ENCODE peak calls at places on chromosomes 5 and 9, in eight cellular contexts. N is bronchial epithelial cell, C is B cell, Q is MCF 10A, Z is mucosa of descending colon, U is WTC11, Y is right atrium auricular region, S is IMR-90. R is an unnamed sample.

GRCh38 chr5:31113101-31113500 is 80.4 kb upstream of the CDH6 start:
- DNase-seq in N (peak), C (no peak), Q (peak), Z (no peak), U (no peak), Y (no peak), S (peak), R (no peak)

GRCh38 chr5:32794086-32794485 is 83.0 kb downstream of the NPR3 start:
- DNase-seq in N (peak), C (no peak), Q (peak), Z (no peak), U (no peak), Y (no peak), S (peak), R (no peak)

GRCh38 chr5:93715776-93716175 is 25.6 kb downstream of the POU5F2 start:
- DNase-seq in N (no peak), C (no peak), Q (no peak), Z (no peak), U (no peak), Y (no peak), S (no peak), R (no peak)

GRCh38 chr5:132459983-132460834 is 30.4 kb downstream of the IRF1 start:
- DNase-seq in N (no peak), C (no peak), Q (no peak), Z (peak), U (no peak), Y (no peak), S (no peak), R (peak)

GRCh38 chr5:179288101-179288808 is 57.0 kb downstream of the ADAMTS2 start:
- DNase-seq in N (no peak), C (no peak), Q (no peak), Z (no peak), U (no peak), Y (no peak), S (no peak), R (no peak)

GRCh38 chr5:141681695-141682641 is at the start of gene ARAP3:
- DNase-seq in N (peak), C (peak), Q (peak), Z (peak), U (peak), Y (peak), S (peak), R (peak)

GRCh38 chr9:77916410-77916819 is 115.2 kb downstream of the GNAQ start:
- DNase-seq in N (no peak), C (no peak), Q (no peak), Z (no peak), U (no peak), Y (no peak), S (no peak), R (no peak)

GRCh38 chr9:110337727-110338522 is at the start of gene TXNDC8:
- DNase-seq in N (no peak), C (no peak), Q (no peak), Z (no peak), U (no peak), Y (no peak), S (peak), R (no peak)

GRCh38 chr9:138083873-138084272 is 206.3 kb downstream of the CACNA1B start:
- DNase-seq in N (no peak), C (no peak), Q (no peak), Z (no peak), U (no peak), Y (no peak), S (no peak), R (no peak)

GRCh38 chr5:172944741-172945140 is 14.5 kb upstream of the RPL26L1 start:
- DNase-seq in N (peak), C (no peak), Q (no peak), Z (peak), U (no peak), Y (no peak), S (peak), R (no peak)

GRCh38 chr9:124980434-124980833 is 39.6 kb upstream of the GOLGA1 start:
- DNase-seq in N (no peak), C (no peak), Q (no peak), Z (no peak), U (no peak), Y (no peak), S (no peak), R (no peak)

GRCh38 chr5:111755942-111756353 is 1.0 kb downstream of the NREP start:
- DNase-seq in N (no peak), C (no peak), Q (no peak), Z (no peak), U (no peak), Y (no peak), S (peak), R (no peak)

GRCh38 chr5:10577371-10578291 is 13.8 kb downstream of the ANKRD33B start:
- DNase-seq in N (no peak), C (no peak), Q (no peak), Z (no peak), U (no peak), Y (peak), S (no peak), R (no peak)

GRCh38 chr9:92147030-92147853 is 32.0 kb upstream of the SPTLC1 start:
- DNase-seq in N (peak), C (no peak), Q (peak), Z (no peak), U (no peak), Y (peak), S (peak), R (no peak)

GRCh38 chr5:141338538-141339306 is at the start of gene PCDHGA2:
- DNase-seq in N (peak), C (no peak), Q (peak), Z (no peak), U (peak), Y (no peak), S (peak), R (no peak)

GRCh38 chr5:58456486-58456885 is 3.4 kb downstream of the PLK2 start:
- DNase-seq in N (no peak), C (no peak), Q (no peak), Z (no peak), U (no peak), Y (no peak), S (no peak), R (no peak)

GRCh38 chr5:35009059-35009458 is 38.7 kb downstream of the AGXT2 start:
- DNase-seq in N (no peak), C (no peak), Q (no peak), Z (no peak), U (no peak), Y (no peak), S (peak), R (no peak)

GRCh38 chr5:125298711-125299379 is 552.4 kb upstream of the ZNF608 start:
- DNase-seq in N (no peak), C (no peak), Q (no peak), Z (no peak), U (no peak), Y (no peak), S (no peak), R (no peak)

GRCh38 chr9:105633373-105633772 is 28.9 kb upstream of the TAL2 start:
- DNase-seq in N (no peak), C (no peak), Q (no peak), Z (no peak), U (no peak), Y (no peak), S (no peak), R (no peak)

GRCh38 chr9:113309204-113309813 is 6.1 kb upstream of the RNF183 start:
- DNase-seq in N (peak), C (no peak), Q (peak), Z (no peak), U (no peak), Y (no peak), S (peak), R (no peak)

GRCh38 chr9:125649315-125649714 is 57.7 kb downstream of the MAPKAP1 start:
- DNase-seq in N (peak), C (no peak), Q (peak), Z (no peak), U (no peak), Y (no peak), S (peak), R (no peak)

GRCh38 chr9:133003671-133004090 is 25.2 kb downstream of the GFI1B start:
- DNase-seq in N (no peak), C (peak), Q (no peak), Z (no peak), U (peak), Y (no peak), S (no peak), R (no peak)

GRCh38 chr9:93286252-93287188 is 102.6 kb downstream of the WNK2 start:
- DNase-seq in N (no peak), C (no peak), Q (no peak), Z (no peak), U (no peak), Y (no peak), S (no peak), R (no peak)

GRCh38 chr9:86304236-86304730 is 21.9 kb upstream of the ISCA1 start:
- DNase-seq in N (no peak), C (no peak), Q (no peak), Z (peak), U (no peak), Y (no peak), S (no peak), R (no peak)

GRCh38 chr9:106333487-106333886 is 529.5 kb upstream of the ZNF462 start:
- DNase-seq in N (peak), C (no peak), Q (peak), Z (no peak), U (no peak), Y (no peak), S (no peak), R (no peak)

GRCh38 chr5:100595152-100595811 is 60.1 kb downstream of the FAM174A start:
- DNase-seq in N (peak), C (no peak), Q (peak), Z (no peak), U (no peak), Y (no peak), S (peak), R (no peak)

GRCh38 chr9:75130621-75131020 is 42.3 kb downstream of the OSTF1 start:
- DNase-seq in N (no peak), C (no peak), Q (no peak), Z (no peak), U (no peak), Y (no peak), S (peak), R (no peak)

DNA sequence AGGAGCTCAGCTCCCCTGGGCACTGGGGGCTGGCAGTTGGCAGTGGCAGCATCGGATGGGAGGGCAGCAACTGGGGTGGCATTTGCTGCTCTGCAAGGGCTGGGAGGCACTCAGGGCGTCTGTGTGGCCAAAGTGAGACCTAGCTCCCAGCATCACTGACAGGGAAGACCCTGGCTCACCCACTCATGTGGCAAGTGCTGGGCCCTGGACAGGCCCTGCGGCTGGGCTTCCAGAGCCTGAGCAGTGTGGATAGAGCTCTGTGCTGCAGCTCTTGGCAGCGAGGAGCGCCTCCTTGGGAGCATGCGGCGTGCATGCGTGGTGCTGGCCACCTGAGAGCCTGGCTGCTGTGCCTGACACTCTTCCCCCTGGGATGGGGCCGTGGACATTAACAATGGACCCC is 10.2 kb downstream of the CEP72 start:
- DNase-seq in N (no peak), C (no peak), Q (no peak), Z (no peak), U (no peak), Y (no peak), S (no peak), R (no peak)
- TF ChIP-seq CTCF in N (no peak), C (no peak), Q (no peak), Z (no peak), U (no peak), Y (no peak), S (no peak), R (no peak)

DNA sequence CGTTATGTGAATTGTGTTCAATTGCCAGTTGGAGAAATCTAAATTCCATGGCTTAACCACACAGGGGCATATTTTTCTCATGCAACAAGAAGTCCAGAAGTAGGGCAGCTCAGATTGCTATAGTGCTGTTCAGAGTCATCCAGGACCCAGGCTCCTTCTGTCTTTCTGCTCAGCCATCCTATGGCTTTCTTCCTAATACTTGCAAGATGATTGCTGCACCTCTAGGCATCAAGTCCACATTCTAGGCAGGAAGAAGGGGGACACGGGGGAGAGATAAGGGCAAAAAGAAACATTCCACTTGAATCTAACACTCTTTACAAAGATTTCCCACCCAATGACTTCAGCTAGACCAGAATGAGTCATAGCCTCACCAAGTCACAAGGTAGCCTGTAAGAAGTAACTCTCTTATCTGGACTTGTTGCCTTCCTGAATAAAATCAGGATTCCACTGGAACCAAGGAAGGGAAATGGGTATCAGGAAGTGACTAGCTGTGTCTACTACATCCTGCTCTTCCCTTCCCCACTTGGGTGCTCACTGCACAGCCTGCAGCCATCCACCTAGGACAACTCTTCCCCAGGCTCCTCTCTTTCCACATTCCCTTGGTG is 5.3 kb downstream of the ERAP2 start:
- DNase-seq in N (peak), C (no peak), Q (peak), Z (no peak), U (no peak), Y (no peak), S (peak), R (no peak)
- TF ChIP-seq CTCF in N (no peak), C (no peak), Q (no peak), Z (no peak), U (no peak), Y (no peak), S (no peak), R (no peak)

GRCh38 chr5:126594676-126595485 is at the start of gene ALDH7A1:
- DNase-seq in N (peak), C (peak), Q (peak), Z (peak), U (peak), Y (peak), S (no peak), R (no peak)
- TF ChIP-seq CTCF in N (peak), C (no peak), Q (peak), Z (peak), U (no peak), Y (peak), S (peak), R (no peak)

DNA sequence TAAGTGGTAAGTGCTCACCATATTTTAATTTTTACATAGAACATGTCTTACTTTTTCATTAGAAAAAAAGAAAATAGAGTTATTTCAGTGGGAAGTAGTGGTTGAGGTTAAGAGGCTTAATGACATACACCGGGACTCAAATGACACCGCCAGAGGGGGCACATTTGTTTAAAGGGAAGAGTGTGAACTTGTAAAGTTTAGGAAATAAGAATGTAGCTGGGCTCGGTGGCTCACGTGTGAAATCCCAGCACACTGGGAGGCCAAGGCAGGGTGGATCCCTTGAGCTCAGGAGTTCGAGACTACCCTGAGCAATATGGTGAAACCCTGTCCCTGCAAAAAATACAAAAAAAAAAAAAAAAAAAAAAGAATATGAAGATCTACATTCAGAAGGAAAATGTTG is 43.4 kb upstream of the TNFAIP8 start:
- DNase-seq in N (no peak), C (no peak), Q (no peak), Z (no peak), U (no peak), Y (no peak), S (no peak), R (no peak)
- TF ChIP-seq CTCF in N (no peak), C (no peak), Q (no peak), Z (no peak), U (no peak), Y (no peak), S (no peak), R (no peak)

GRCh38 chr9:34985311-34985899 is 4.1 kb upstream of the DNAJB5 start:
- DNase-seq in N (peak), C (no peak), Q (peak), Z (peak), U (peak), Y (no peak), S (peak), R (peak)
- TF ChIP-seq CTCF in N (peak), C (peak), Q (peak), Z (peak), U (peak), Y (peak), S (peak), R (peak)

GRCh38 chr5:139296198-139296597 is 2.7 kb downstream of the MATR3 start:
- DNase-seq in N (no peak), C (no peak), Q (no peak), Z (no peak), U (no peak), Y (no peak), S (no peak), R (no peak)

GRCh38 chr5:139293199-139293503 is 389 bp upstream of the MATR3 start:
- DNase-seq in N (no peak), C (no peak), Q (no peak), Z (no peak), U (no peak), Y (no peak), S (no peak), R (no peak)

GRCh38 chr5:139293504-139294371 is at the start of gene MATR3:
- DNase-seq in N (peak), C (peak), Q (peak), Z (peak), U (peak), Y (peak), S (peak), R (peak)

GRCh38 chr5:139295692-139296091 is 2.2 kb downstream of the MATR3 start:
- DNase-seq in N (no peak), C (no peak), Q (no peak), Z (no peak), U (no peak), Y (no peak), S (peak), R (no peak)

GRCh38 chr5:139294372-139295165 is 1.0 kb downstream of the MATR3 start:
- DNase-seq in N (peak), C (peak), Q (peak), Z (peak), U (peak), Y (peak), S (peak), R (peak)
- TF ChIP-seq CTCF in N (peak), C (no peak), Q (no peak), Z (no peak), U (no peak), Y (peak), S (peak), R (no peak)

R was measured in natural killer cell.